ENCODE peak calls at places on chromosomes 3 and 15, in nine cellular contexts. E is A549; S is activated CD8-positive, alpha-beta T cell treated with anti-CD3 and anti-CD28 coated beads for 36 hours; T is upper lobe of left lung; M is stimulated activated naive CD8-positive, alpha-beta T cell treated with anti-CD3 and anti-CD28 coated beads, Interleukin-15, amount 100 ng/mL, for 72 hours; U is Panc1; Y is activated naive CD8-positive, alpha-beta T cell treated with anti-CD3 and anti-CD28 coated beads, Interleukin-2, amount 50 U/mL, for 24 hours; K is activated T-cell treated with anti-CD3 and anti-CD28 coated beads, Interleukin-2, amount 50 U/mL, for 72 hours; W is gastroesophageal sphincter. O is an unnamed sample.

GRCh38 chr3:151318946-151319345 is 2.3 kb upstream of the GPR87 start:
- ATAC-seq in W (no peak), U (no peak), S (no peak), Y (no peak), T (no peak), E (no peak), K (no peak), M (no peak), O (no peak)

GRCh38 chr3:57019057-57019456 is 41.4 kb upstream of the SPATA12 start:
- ATAC-seq in Y (peak), M (no peak), U (no peak), W (no peak), S (no peak), K (no peak), E (no peak), T (no peak), O (peak)

GRCh38 chr15:52329150-52329549 is 33.5 kb upstream of the MYO5C start:
- ATAC-seq in W (no peak), K (no peak), U (no peak), E (no peak), Y (no peak), T (peak), M (no peak), S (no peak), O (no peak)

GRCh38 chr3:183745300-183746098 is 47.9 kb downstream of the YEATS2 start:
- ATAC-seq in S (no peak), W (no peak), K (no peak), Y (no peak), E (peak), T (no peak), U (peak), M (no peak), O (no peak)

GRCh38 chr3:9800529-9800928 is 7.6 kb downstream of the ARPC4 start:
- ATAC-seq in S (no peak), W (no peak), E (peak), T (no peak), M (no peak), Y (no peak), K (no peak), U (no peak), O (no peak)

GRCh38 chr3:63047068-63047467 is 171.9 kb upstream of the CADPS start:
- ATAC-seq in U (no peak), W (no peak), M (no peak), E (no peak), S (no peak), Y (no peak), K (no peak), T (no peak), O (peak)

GRCh38 chr15:82850242-82850591 is 40.8 kb downstream of the WHAMM start:
- ATAC-seq in Y (no peak), W (no peak), E (peak), U (peak), M (no peak), K (peak), T (no peak), S (no peak), O (no peak)

GRCh38 chr3:133942761-133943535 is 47.3 kb upstream of the RAB6B start:
- ATAC-seq in W (no peak), Y (no peak), M (peak), S (no peak), K (no peak), T (no peak), E (peak), U (peak), O (no peak)

GRCh38 chr3:14440168-14440518 is 37.7 kb downstream of the SLC6A6 start:
- ATAC-seq in K (no peak), Y (no peak), M (no peak), E (no peak), S (no peak), W (no peak), U (no peak), T (no peak), O (peak)

GRCh38 chr3:14345496-14346150 is 56.8 kb upstream of the SLC6A6 start:
- ATAC-seq in T (no peak), U (peak), M (no peak), K (no peak), S (no peak), W (no peak), Y (no peak), E (peak), O (no peak)

GRCh38 chr3:187150599-187150998 is 11.3 kb upstream of the RPL39L start:
- ATAC-seq in T (no peak), W (no peak), Y (peak), E (no peak), M (peak), S (peak), U (no peak), K (peak), O (peak)

GRCh38 chr3:185153170-185153733 is 392 bp upstream of the C3orf70 start:
- ATAC-seq in W (peak), S (peak), K (peak), Y (peak), T (peak), M (peak), E (peak), U (peak), O (peak)

GRCh38 chr3:114668099-114668498 is 374.3 kb downstream of the TIGIT start:
- ATAC-seq in M (peak), T (peak), S (peak), Y (no peak), U (no peak), K (peak), E (no peak), W (peak), O (peak)

GRCh38 chr15:51403072-51403878 is 61.8 kb downstream of the GLDN start:
- ATAC-seq in S (no peak), M (no peak), W (no peak), E (peak), Y (no peak), T (no peak), U (peak), K (no peak), O (no peak)

GRCh38 chr15:48719668-48720067 is 74.2 kb upstream of the FBN1 start:
- ATAC-seq in Y (peak), S (no peak), K (peak), U (no peak), M (no peak), W (no peak), E (no peak), T (no peak), O (peak)

GRCh38 chr15:57290192-57290591 is 86.1 kb upstream of the CGNL1 start:
- ATAC-seq in M (no peak), T (no peak), S (no peak), K (no peak), E (no peak), U (no peak), W (no peak), Y (no peak), O (no peak)

GRCh38 chr3:142973217-142974009 is 9.9 kb upstream of the PAQR9 start:
- ATAC-seq in S (no peak), M (no peak), Y (peak), W (peak), T (no peak), E (no peak), K (no peak), U (no peak), O (no peak)

GRCh38 chr3:71110531-71111222 is 472.9 kb downstream of the FOXP1 start:
- ATAC-seq in U (no peak), E (no peak), Y (no peak), M (no peak), S (no peak), T (no peak), W (no peak), K (no peak), O (no peak)

GRCh38 chr15:93327364-93327763 is 238.4 kb upstream of the RGMA start:
- ATAC-seq in Y (no peak), T (no peak), S (no peak), K (no peak), M (no peak), U (no peak), W (no peak), E (no peak), O (no peak)

GRCh38 chr15:66675456-66675855 is 26.6 kb upstream of the SMAD6 start:
- ATAC-seq in Y (no peak), S (no peak), T (no peak), U (no peak), K (no peak), E (no peak), W (no peak), M (no peak), O (no peak)